ENCODE peak calls at places on chromosomes 4 and X, in nine cellular contexts. One of them, this sample, is unnamed.

GRCh38 chr4:40150932-40151331 is 45.9 kb upstream of the RHOH start:
- DNase-seq in HCT116: no peak
- DNase-seq in astrocyte of the spinal cord: no peak
- DNase-seq in sciatic nerve: no peak
- DNase-seq in ACHN: no peak
- DNase-seq in stimulated activated CD8-positive, alpha-beta memory T cell treated with anti-CD3 and anti-CD28 coated beads, Interleukin-7, amount 100 ng/mL, for 1 hour: no peak
- DNase-seq in keratinocyte: no peak
- DNase-seq in natural killer cell: no peak
- DNase-seq in astrocyte: peak; percentile 10
- DNase-seq in this sample: no peak

GRCh38 chrX:69285881-69286545 is 120.8 kb upstream of the PJA1 start:
- DNase-seq in HCT116: peak; percentile 0
- DNase-seq in astrocyte of the spinal cord: peak; percentile 5
- DNase-seq in sciatic nerve: peak; percentile 86
- DNase-seq in ACHN: peak; percentile 18
- DNase-seq in stimulated activated CD8-positive, alpha-beta memory T cell treated with anti-CD3 and anti-CD28 coated beads, Interleukin-7, amount 100 ng/mL, for 1 hour: peak; percentile 27
- DNase-seq in keratinocyte: no peak
- DNase-seq in natural killer cell: peak; percentile 50
- DNase-seq in astrocyte: no peak
- DNase-seq in this sample: peak; percentile 30

GRCh38 chr4:4637710-4638109 is 95.9 kb upstream of the STX18 start:
- DNase-seq in HCT116: peak; percentile 21
- DNase-seq in astrocyte of the spinal cord: no peak
- DNase-seq in sciatic nerve: no peak
- DNase-seq in ACHN: no peak
- DNase-seq in stimulated activated CD8-positive, alpha-beta memory T cell treated with anti-CD3 and anti-CD28 coated beads, Interleukin-7, amount 100 ng/mL, for 1 hour: no peak
- DNase-seq in keratinocyte: no peak
- DNase-seq in natural killer cell: no peak
- DNase-seq in astrocyte: no peak
- DNase-seq in this sample: no peak

GRCh38 chrX:15500497-15500966 is at the start of gene BMX:
- DNase-seq in HCT116: no peak
- DNase-seq in astrocyte of the spinal cord: no peak
- DNase-seq in sciatic nerve: no peak
- DNase-seq in ACHN: no peak
- DNase-seq in stimulated activated CD8-positive, alpha-beta memory T cell treated with anti-CD3 and anti-CD28 coated beads, Interleukin-7, amount 100 ng/mL, for 1 hour: no peak
- DNase-seq in keratinocyte: no peak
- DNase-seq in natural killer cell: no peak
- DNase-seq in astrocyte: no peak
- DNase-seq in this sample: no peak

GRCh38 chr4:100117749-100118148 is 72.5 kb downstream of the DDIT4L start:
- DNase-seq in HCT116: no peak
- DNase-seq in astrocyte of the spinal cord: no peak
- DNase-seq in sciatic nerve: no peak
- DNase-seq in ACHN: no peak
- DNase-seq in stimulated activated CD8-positive, alpha-beta memory T cell treated with anti-CD3 and anti-CD28 coated beads, Interleukin-7, amount 100 ng/mL, for 1 hour: no peak
- DNase-seq in keratinocyte: no peak
- DNase-seq in natural killer cell: no peak
- DNase-seq in astrocyte: no peak
- DNase-seq in this sample: no peak

GRCh38 chr4:6114601-6115000 is 85.7 kb downstream of the JAKMIP1 start:
- DNase-seq in HCT116: no peak
- DNase-seq in astrocyte of the spinal cord: no peak
- DNase-seq in sciatic nerve: no peak
- DNase-seq in ACHN: no peak
- DNase-seq in stimulated activated CD8-positive, alpha-beta memory T cell treated with anti-CD3 and anti-CD28 coated beads, Interleukin-7, amount 100 ng/mL, for 1 hour: no peak
- DNase-seq in keratinocyte: no peak
- DNase-seq in natural killer cell: no peak
- DNase-seq in astrocyte: no peak
- DNase-seq in this sample: no peak

GRCh38 chr4:163350672-163351071 is 7.0 kb downstream of the NPY5R start:
- DNase-seq in HCT116: peak; percentile 4
- DNase-seq in astrocyte of the spinal cord: peak; percentile 17
- DNase-seq in sciatic nerve: no peak
- DNase-seq in ACHN: peak; percentile 89
- DNase-seq in stimulated activated CD8-positive, alpha-beta memory T cell treated with anti-CD3 and anti-CD28 coated beads, Interleukin-7, amount 100 ng/mL, for 1 hour: no peak
- DNase-seq in keratinocyte: no peak
- DNase-seq in natural killer cell: no peak
- DNase-seq in astrocyte: peak; percentile 14
- DNase-seq in this sample: no peak

GRCh38 chrX:102847362-102847761 is 89.7 kb upstream of the RAB40AL start:
- DNase-seq in HCT116: no peak
- DNase-seq in astrocyte of the spinal cord: no peak
- DNase-seq in sciatic nerve: no peak
- DNase-seq in ACHN: no peak
- DNase-seq in stimulated activated CD8-positive, alpha-beta memory T cell treated with anti-CD3 and anti-CD28 coated beads, Interleukin-7, amount 100 ng/mL, for 1 hour: no peak
- DNase-seq in keratinocyte: no peak
- DNase-seq in natural killer cell: no peak
- DNase-seq in astrocyte: no peak
- DNase-seq in this sample: no peak

GRCh38 chrX:100316987-100317386 is 93.1 kb downstream of the PCDH19 start:
- DNase-seq in HCT116: no peak
- DNase-seq in astrocyte of the spinal cord: peak; percentile 0
- DNase-seq in sciatic nerve: no peak
- DNase-seq in ACHN: no peak
- DNase-seq in stimulated activated CD8-positive, alpha-beta memory T cell treated with anti-CD3 and anti-CD28 coated beads, Interleukin-7, amount 100 ng/mL, for 1 hour: no peak
- DNase-seq in keratinocyte: no peak
- DNase-seq in natural killer cell: no peak
- DNase-seq in astrocyte: peak; percentile 5
- DNase-seq in this sample: no peak

GRCh38 chr4:169940460-169940859 is 85.7 kb downstream of the MFAP3L start:
- DNase-seq in HCT116: no peak
- DNase-seq in astrocyte of the spinal cord: no peak
- DNase-seq in sciatic nerve: no peak
- DNase-seq in ACHN: no peak
- DNase-seq in stimulated activated CD8-positive, alpha-beta memory T cell treated with anti-CD3 and anti-CD28 coated beads, Interleukin-7, amount 100 ng/mL, for 1 hour: no peak
- DNase-seq in keratinocyte: no peak
- DNase-seq in natural killer cell: no peak
- DNase-seq in astrocyte: no peak
- DNase-seq in this sample: no peak

GRCh38 chrX:24435038-24435437 is 30.0 kb upstream of the PDK3 start:
- DNase-seq in HCT116: no peak
- DNase-seq in astrocyte of the spinal cord: no peak
- DNase-seq in sciatic nerve: no peak
- DNase-seq in ACHN: no peak
- DNase-seq in stimulated activated CD8-positive, alpha-beta memory T cell treated with anti-CD3 and anti-CD28 coated beads, Interleukin-7, amount 100 ng/mL, for 1 hour: no peak
- DNase-seq in keratinocyte: no peak
- DNase-seq in natural killer cell: no peak
- DNase-seq in astrocyte: no peak
- DNase-seq in this sample: no peak

GRCh38 chr4:38003102-38003501 is 42.9 kb downstream of the PTTG2 start:
- DNase-seq in HCT116: no peak
- DNase-seq in astrocyte of the spinal cord: no peak
- DNase-seq in sciatic nerve: no peak
- DNase-seq in ACHN: no peak
- DNase-seq in stimulated activated CD8-positive, alpha-beta memory T cell treated with anti-CD3 and anti-CD28 coated beads, Interleukin-7, amount 100 ng/mL, for 1 hour: no peak
- DNase-seq in keratinocyte: no peak
- DNase-seq in natural killer cell: no peak
- DNase-seq in astrocyte: no peak
- DNase-seq in this sample: no peak

GRCh38 chrX:117517994-117518393 is 598.6 kb downstream of the KLHL13 start:
- DNase-seq in HCT116: no peak
- DNase-seq in astrocyte of the spinal cord: no peak
- DNase-seq in sciatic nerve: no peak
- DNase-seq in ACHN: no peak
- DNase-seq in stimulated activated CD8-positive, alpha-beta memory T cell treated with anti-CD3 and anti-CD28 coated beads, Interleukin-7, amount 100 ng/mL, for 1 hour: no peak
- DNase-seq in keratinocyte: no peak
- DNase-seq in natural killer cell: no peak
- DNase-seq in astrocyte: no peak
- DNase-seq in this sample: no peak

GRCh38 chr4:111542056-111542455 is 603.2 kb upstream of the FAM241A start:
- DNase-seq in HCT116: no peak
- DNase-seq in astrocyte of the spinal cord: no peak
- DNase-seq in sciatic nerve: no peak
- DNase-seq in ACHN: no peak
- DNase-seq in stimulated activated CD8-positive, alpha-beta memory T cell treated with anti-CD3 and anti-CD28 coated beads, Interleukin-7, amount 100 ng/mL, for 1 hour: no peak
- DNase-seq in keratinocyte: no peak
- DNase-seq in natural killer cell: no peak
- DNase-seq in astrocyte: no peak
- DNase-seq in this sample: no peak

GRCh38 chr4:151691639-151692442 is 69.0 kb downstream of the GATB start:
- DNase-seq in HCT116: no peak
- DNase-seq in astrocyte of the spinal cord: no peak
- DNase-seq in sciatic nerve: no peak
- DNase-seq in ACHN: no peak
- DNase-seq in stimulated activated CD8-positive, alpha-beta memory T cell treated with anti-CD3 and anti-CD28 coated beads, Interleukin-7, amount 100 ng/mL, for 1 hour: no peak
- DNase-seq in keratinocyte: no peak
- DNase-seq in natural killer cell: no peak
- DNase-seq in astrocyte: no peak
- DNase-seq in this sample: no peak

GRCh38 chrX:35919536-35920309 is at the start of gene CFAP47:
- DNase-seq in HCT116: no peak
- DNase-seq in astrocyte of the spinal cord: peak; percentile 1
- DNase-seq in sciatic nerve: no peak
- DNase-seq in ACHN: no peak
- DNase-seq in stimulated activated CD8-positive, alpha-beta memory T cell treated with anti-CD3 and anti-CD28 coated beads, Interleukin-7, amount 100 ng/mL, for 1 hour: no peak
- DNase-seq in keratinocyte: no peak
- DNase-seq in natural killer cell: no peak
- DNase-seq in astrocyte: no peak
- DNase-seq in this sample: peak; percentile 4

GRCh38 chrX:42273387-42273786 is 350.0 kb upstream of the CASK start:
- DNase-seq in HCT116: no peak
- DNase-seq in astrocyte of the spinal cord: no peak
- DNase-seq in sciatic nerve: no peak
- DNase-seq in ACHN: no peak
- DNase-seq in stimulated activated CD8-positive, alpha-beta memory T cell treated with anti-CD3 and anti-CD28 coated beads, Interleukin-7, amount 100 ng/mL, for 1 hour: no peak
- DNase-seq in keratinocyte: no peak
- DNase-seq in natural killer cell: no peak
- DNase-seq in astrocyte: no peak
- DNase-seq in this sample: no peak